ENCODE peak calls at places on chromosomes 7 and 10, in nine cellular contexts. S is occipital lobe; N is hypothalamus; H is NCI-H1092 treated with DMSO at 0.1 percent for 48 hours; W is ovary; K is RCC 7860; O is GM12864; Y is NCI-H345; M is naive thymus-derived CD8-positive, alpha-beta T cell. A is an unnamed sample.

GRCh38 chr10:135601-136464 is 578 bp downstream of the ZMYND11 start:
- DNase-seq in S (peak; percentile 45), N (peak; percentile 50), H (peak; percentile 34), W (peak; percentile 70), K (peak; percentile 34), O (no peak), Y (peak; percentile 27), M (peak; percentile 57), A (peak; percentile 41)

GRCh38 chr10:74523199-74523598 is 303.2 kb upstream of the KAT6B start:
- DNase-seq in S (no peak), N (no peak), H (no peak), W (no peak), K (no peak), O (no peak), Y (no peak), M (no peak), A (no peak)

GRCh38 chr7:27952393-27953290 is 212.7 kb downstream of the TAX1BP1 start:
- DNase-seq in S (no peak), N (no peak), H (no peak), W (no peak), K (no peak), O (no peak), Y (no peak), M (no peak), A (no peak)

GRCh38 chr10:103888113-103888841 is 29.7 kb downstream of the STN1 start:
- DNase-seq in S (no peak), N (no peak), H (peak; percentile 54), W (peak; percentile 78), K (peak; percentile 74), O (no peak), Y (peak; percentile 55), M (peak; percentile 6), A (no peak)

GRCh38 chr7:123472327-123472726 is 62.1 kb downstream of the IQUB start:
- DNase-seq in S (no peak), N (no peak), H (no peak), W (no peak), K (no peak), O (no peak), Y (no peak), M (no peak), A (no peak)

GRCh38 chr10:60450291-60450690 is 60.6 kb upstream of the ANK3 start:
- DNase-seq in S (no peak), N (no peak), H (no peak), W (no peak), K (no peak), O (no peak), Y (no peak), M (no peak), A (no peak)

GRCh38 chr7:105205592-105206211 is 183.0 kb downstream of the SRPK2 start:
- DNase-seq in S (no peak), N (no peak), H (no peak), W (no peak), K (no peak), O (no peak), Y (no peak), M (no peak), A (no peak)

GRCh38 chr10:89296227-89296648 is 5.6 kb upstream of the IFIT2 start:
- DNase-seq in S (no peak), N (no peak), H (no peak), W (no peak), K (no peak), O (peak; percentile 8), Y (no peak), M (no peak), A (no peak)

GRCh38 chr7:111413796-111414195 is 148.5 kb downstream of the IMMP2L start:
- DNase-seq in S (no peak), N (no peak), H (no peak), W (peak; percentile 19), K (no peak), O (no peak), Y (no peak), M (no peak), A (no peak)

GRCh38 chr7:2269468-2270460 is 27.7 kb downstream of the NUDT1 start:
- DNase-seq in S (no peak), N (no peak), H (no peak), W (no peak), K (no peak), O (no peak), Y (no peak), M (no peak), A (no peak)

GRCh38 chr7:136857573-136857972 is 10.9 kb upstream of the CHRM2 start:
- DNase-seq in S (no peak), N (no peak), H (no peak), W (no peak), K (no peak), O (no peak), Y (no peak), M (no peak), A (no peak)

GRCh38 chr10:130932326-130933007 is 379.1 kb downstream of the TCERG1L start:
- DNase-seq in S (no peak), N (no peak), H (no peak), W (no peak), K (no peak), O (no peak), Y (no peak), M (no peak), A (no peak)

GRCh38 chr10:36475746-36476145 is 649.7 kb upstream of the ANKRD30A start:
- DNase-seq in S (no peak), N (no peak), H (no peak), W (no peak), K (no peak), O (no peak), Y (no peak), M (no peak), A (no peak)

GRCh38 chr10:33732176-33733025 is 397.9 kb upstream of the NRP1 start:
- DNase-seq in S (no peak), N (no peak), H (no peak), W (no peak), K (no peak), O (no peak), Y (no peak), M (no peak), A (no peak)

GRCh38 chr10:115882021-115882420 is 391.0 kb downstream of the GFRA1 start:
- DNase-seq in S (no peak), N (no peak), H (no peak), W (no peak), K (no peak), O (no peak), Y (peak; percentile 69), M (no peak), A (no peak)

GRCh38 chr7:48173983-48174382 is 2.7 kb downstream of the ABCA13 start:
- DNase-seq in S (no peak), N (no peak), H (no peak), W (no peak), K (no peak), O (no peak), Y (no peak), M (no peak), A (no peak)

A was measured in activated T-helper 9 cell treated with anti-CD3 and anti-CD28 coated beads, Interleukin-2, amount 50 U/mL, for 16 hours.